ENCODE peak calls at places on chromosome 11, in six cellular contexts. U is cardiac fibroblast; R is LHCN-M2; G is ecto neural progenitor cell; H is globus pallidus; Q is stimulated activated CD4-positive, alpha-beta T cell treated with anti-CD3 and anti-CD28 coated beads, Interleukin-1b, Interleukin-23, amount 100 ng/mL, for 24 hours. N is an unnamed sample.

GRCh38 chr11:113184498-113184897 is 129.9 kb upstream of the TTC12 start:
- DNase-seq in G (no peak), Q (no peak), U (peak; percentile 83), H (no peak), R (peak; percentile 94), N (no peak)

GRCh38 chr11:60851327-60852059 is 4.3 kb downstream of the PTGDR2 start:
- DNase-seq in G (no peak), H (no peak), Q (no peak), R (no peak), U (no peak), N (no peak)

GRCh38 chr11:12465332-12465731 is 88.0 kb downstream of the PARVA start:
- DNase-seq in U (no peak), H (no peak), R (no peak), Q (no peak), G (no peak), N (no peak)

GRCh38 chr11:66868726-66869291 is 11.9 kb downstream of the LRFN4 start:
- DNase-seq in Q (peak; percentile 56), R (no peak), H (no peak), G (peak; percentile 84), U (no peak), N (no peak)

GRCh38 chr11:102476812-102477211 is 24.2 kb upstream of the TMEM123 start:
- DNase-seq in U (peak; percentile 34), G (no peak), H (no peak), Q (no peak), R (no peak), N (no peak)

GRCh38 chr11:44979536-44980399 is 29.1 kb upstream of the TP53I11 start:
- DNase-seq in H (no peak), G (no peak), U (peak; percentile 29), R (no peak), Q (no peak), N (no peak)

GRCh38 chr11:35260342-35260985 is 121.5 kb downstream of the CD44 start:
- DNase-seq in U (peak; percentile 79), G (no peak), H (no peak), R (peak; percentile 86), Q (no peak), N (no peak)

GRCh38 chr11:17014774-17015638 is 792 bp upstream of the PLEKHA7 start:
- DNase-seq in G (peak; percentile 63), H (no peak), U (peak; percentile 17), R (peak; percentile 21), Q (no peak), N (no peak)

GRCh38 chr11:102470257-102470656 is 17.7 kb upstream of the TMEM123 start:
- DNase-seq in Q (no peak), R (no peak), U (no peak), H (no peak), G (no peak), N (no peak)

GRCh38 chr11:70527429-70528045 is 129.2 kb downstream of the CTTN start:
- DNase-seq in G (no peak), U (no peak), R (no peak), H (no peak), Q (no peak), N (no peak)

GRCh38 chr11:61700221-61700620 is 20.0 kb downstream of the DAGLA start:
- DNase-seq in R (peak; percentile 74), Q (no peak), G (no peak), U (peak; percentile 70), H (no peak), N (no peak)

GRCh38 chr11:112614605-112615004 is 346.6 kb upstream of the NCAM1 start:
- DNase-seq in R (no peak), H (no peak), Q (no peak), U (no peak), G (no peak), N (no peak)

GRCh38 chr11:72352859-72353551 is 81.3 kb downstream of the CLPB start:
- DNase-seq in H (peak; percentile 37), R (peak; percentile 69), Q (no peak), G (peak; percentile 73), U (peak; percentile 80), N (no peak)

GRCh38 chr11:83782329-83782728 is 496.2 kb upstream of the CCDC90B start:
- DNase-seq in H (no peak), R (no peak), U (no peak), Q (no peak), G (no peak), N (no peak)

GRCh38 chr11:3058753-3059664 is 1.8 kb upstream of the CARS1 start:
- DNase-seq in G (no peak), Q (no peak), U (peak; percentile 72), H (no peak), R (peak; percentile 76), N (no peak)

GRCh38 chr11:95913830-95914229 is 10.1 kb downstream of the MTMR2 start:
- DNase-seq in R (no peak), Q (no peak), H (no peak), U (no peak), G (no peak), N (no peak)

GRCh38 chr11:69335461-69336386 is 41.8 kb downstream of the MYEOV start:
- DNase-seq in H (no peak), Q (no peak), U (no peak), G (peak; percentile 34), R (no peak), N (no peak)

GRCh38 chr11:103877221-103877620 is 159.2 kb upstream of the DDI1 start:
- DNase-seq in U (peak; percentile 46), G (no peak), Q (no peak), R (peak; percentile 1), H (peak; percentile 39), N (no peak)

GRCh38 chr11:69012092-69013008 is 696 bp downstream of the MRGPRF start:
- DNase-seq in H (no peak), U (no peak), Q (no peak), G (no peak), R (no peak), N (no peak)

GRCh38 chr11:120235024-120235628 is 4.8 kb upstream of the POU2F3 start:
- DNase-seq in H (no peak), G (peak; percentile 81), Q (peak; percentile 37), U (peak; percentile 66), R (no peak), N (no peak)

GRCh38 chr11:113603277-113604059 is 102.6 kb downstream of the TMPRSS5 start:
- DNase-seq in R (peak; percentile 62), H (peak; percentile 87), G (no peak), Q (no peak), U (peak; percentile 52), N (no peak)

GRCh38 chr11:46451759-46452158 is 60.2 kb upstream of the CHRM4 start:
- DNase-seq in G (no peak), H (no peak), R (no peak), Q (no peak), U (no peak), N (no peak)

GRCh38 chr11:119696378-119697157 is 32.4 kb downstream of the NECTIN1 start:
- DNase-seq in G (no peak), U (no peak), Q (no peak), R (no peak), H (no peak), N (no peak)

GRCh38 chr11:22244986-22245592 is 52.2 kb downstream of the ANO5 start:
- DNase-seq in R (peak; percentile 0), G (peak; percentile 57), U (peak; percentile 60), H (peak; percentile 31), Q (peak; percentile 1), N (no peak)

N was measured in tibial nerve.